ENCODE peak calls at places on chromosomes 11 and 22, in five cellular contexts. A is fibroblast of the aortic adventitia, K is ovary, S is lower leg skin, V is fibroblast of mammary gland. P is an unnamed sample.

GRCh38 chr22:29641781-29642355 is 38.4 kb downstream of the NF2 start:
- DNase-seq in V (no peak), S (no peak), A (no peak), K (no peak), P (no peak)

GRCh38 chr22:20118572-20119020 is 1.6 kb upstream of the TRMT2A start:
- DNase-seq in A (no peak), K (no peak), S (no peak), V (no peak), P (no peak)

GRCh38 chr11:95345243-95345642 is 114.2 kb upstream of the SESN3 start:
- DNase-seq in S (no peak), A (no peak), K (no peak), V (no peak), P (no peak)

GRCh38 chr11:59025097-59025496 is 61.0 kb upstream of the GLYATL1B start:
- DNase-seq in V (no peak), K (no peak), S (no peak), A (no peak), P (no peak)

GRCh38 chr11:35629914-35630313 is 11.7 kb downstream of the FJX1 start:
- DNase-seq in V (peak), K (no peak), S (no peak), A (peak), P (no peak)

GRCh38 chr11:111775024-111775710 is 9.0 kb upstream of the PPP2R1B start:
- DNase-seq in A (peak), V (peak), K (peak), S (no peak), P (no peak)

GRCh38 chr11:134040386-134041297 is 28.2 kb upstream of the JAM3 start:
- DNase-seq in K (peak), A (no peak), S (no peak), V (peak), P (no peak)

GRCh38 chr11:37557990-37558389 is 960.0 kb upstream of the RAG2 start:
- DNase-seq in A (no peak), K (no peak), S (no peak), V (no peak), P (no peak)

GRCh38 chr22:38754247-38755154 is 1.3 kb downstream of the SUN2 start:
- DNase-seq in S (peak), V (peak), A (peak), K (peak), P (no peak)

GRCh38 chr11:115759622-115760527 is 255.7 kb upstream of the CADM1 start:
- DNase-seq in K (peak), S (no peak), A (no peak), V (no peak), P (peak)

GRCh38 chr11:17473071-17473744 is 3.4 kb downstream of the ABCC8 start:
- DNase-seq in K (no peak), A (no peak), V (no peak), S (no peak), P (no peak)

GRCh38 chr11:11010624-11011127 is 152.8 kb upstream of the ZBED5 start:
- DNase-seq in A (no peak), S (no peak), V (peak), K (no peak), P (no peak)

GRCh38 chr22:31603081-31603525 is 58.9 kb downstream of the PISD start:
- DNase-seq in K (no peak), S (peak), A (peak), V (no peak), P (no peak)

GRCh38 chr11:69920500-69921428 is 101.5 kb upstream of the FGF3 start:
- DNase-seq in A (no peak), K (no peak), S (peak), V (no peak), P (no peak)

GRCh38 chr11:1863352-1864215 is 10.7 kb downstream of the LSP1 start:
- DNase-seq in V (peak), K (peak), S (peak), A (peak), P (no peak)

GRCh38 chr11:27656806-27657483 is 43.3 kb downstream of the BDNF start:
- DNase-seq in A (no peak), V (no peak), K (no peak), S (no peak), P (no peak)

GRCh38 chr11:36362902-36363301 is 66.8 kb downstream of the PRR5L start:
- DNase-seq in K (no peak), S (no peak), V (peak), A (peak), P (no peak)

GRCh38 chr11:47328449-47329390 is 23.8 kb downstream of the MYBPC3 start:
- DNase-seq in V (no peak), S (no peak), A (no peak), K (no peak), P (no peak)

GRCh38 chr22:21790359-21790758 is 54.8 kb upstream of the YPEL1 start:
- DNase-seq in S (peak), K (no peak), V (no peak), A (no peak), P (no peak)

GRCh38 chr22:27223317-27224177 is 566.2 kb downstream of the MIAT start:
- DNase-seq in K (no peak), S (no peak), A (peak), V (peak), P (no peak)

GRCh38 chr11:69121621-69122336 is 34.0 kb upstream of the SMIM38 start:
- DNase-seq in A (no peak), S (no peak), K (no peak), V (no peak), P (no peak)

GRCh38 chr11:71086687-71087258 is 165.6 kb downstream of the SHANK2 start:
- DNase-seq in A (peak), S (no peak), V (peak), K (no peak), P (peak)

GRCh38 chr11:129236850-129237249 is 44.7 kb upstream of the ARHGAP32 start:
- DNase-seq in K (no peak), V (no peak), A (no peak), S (no peak), P (no peak)

GRCh38 chr22:17890892-17891291 is 116.6 kb upstream of the BID start:
- DNase-seq in S (no peak), V (peak), K (no peak), A (no peak), P (no peak)

GRCh38 chr22:17891427-17892167 is 117.3 kb upstream of the BID start:
- DNase-seq in V (no peak), K (no peak), A (no peak), S (no peak), P (no peak)

GRCh38 chr22:17888439-17888838 is 114.2 kb upstream of the BID start:
- DNase-seq in K (no peak), A (no peak), V (no peak), S (no peak), P (no peak)

GRCh38 chr22:17888855-17889254 is 114.6 kb upstream of the BID start:
- DNase-seq in K (no peak), V (no peak), A (no peak), S (no peak), P (no peak)

GRCh38 chr22:17890245-17890671 is 116.0 kb upstream of the BID start:
- DNase-seq in S (no peak), A (peak), V (no peak), K (no peak), P (no peak)
- TF ChIP-seq CTCF in S (no peak), A (no peak), V (no peak), K (no peak), P (no peak)

GRCh38 chr11:124882339-124883071 is 15.2 kb downstream of the ROBO4 start:
- DNase-seq in A (peak), V (no peak), K (peak), S (peak), P (no peak)

GRCh38 chr11:124886978-124887666 is 10.5 kb downstream of the ROBO4 start:
- DNase-seq in V (no peak), K (no peak), S (peak), A (no peak), P (no peak)

GRCh38 chr11:124884340-124884739 is 13.3 kb downstream of the ROBO4 start:
- DNase-seq in S (peak), V (no peak), A (no peak), K (no peak), P (no peak)

GRCh38 chr11:124886476-124886875 is 11.2 kb downstream of the ROBO4 start:
- DNase-seq in S (peak), V (no peak), K (no peak), A (no peak), P (no peak)

GRCh38 chr11:124884869-124885479 is 12.7 kb downstream of the ROBO4 start:
- DNase-seq in K (no peak), V (no peak), A (no peak), S (peak), P (no peak)
- TF ChIP-seq CTCF in K (no peak), V (no peak), A (no peak), S (no peak), P (no peak)

DNA sequence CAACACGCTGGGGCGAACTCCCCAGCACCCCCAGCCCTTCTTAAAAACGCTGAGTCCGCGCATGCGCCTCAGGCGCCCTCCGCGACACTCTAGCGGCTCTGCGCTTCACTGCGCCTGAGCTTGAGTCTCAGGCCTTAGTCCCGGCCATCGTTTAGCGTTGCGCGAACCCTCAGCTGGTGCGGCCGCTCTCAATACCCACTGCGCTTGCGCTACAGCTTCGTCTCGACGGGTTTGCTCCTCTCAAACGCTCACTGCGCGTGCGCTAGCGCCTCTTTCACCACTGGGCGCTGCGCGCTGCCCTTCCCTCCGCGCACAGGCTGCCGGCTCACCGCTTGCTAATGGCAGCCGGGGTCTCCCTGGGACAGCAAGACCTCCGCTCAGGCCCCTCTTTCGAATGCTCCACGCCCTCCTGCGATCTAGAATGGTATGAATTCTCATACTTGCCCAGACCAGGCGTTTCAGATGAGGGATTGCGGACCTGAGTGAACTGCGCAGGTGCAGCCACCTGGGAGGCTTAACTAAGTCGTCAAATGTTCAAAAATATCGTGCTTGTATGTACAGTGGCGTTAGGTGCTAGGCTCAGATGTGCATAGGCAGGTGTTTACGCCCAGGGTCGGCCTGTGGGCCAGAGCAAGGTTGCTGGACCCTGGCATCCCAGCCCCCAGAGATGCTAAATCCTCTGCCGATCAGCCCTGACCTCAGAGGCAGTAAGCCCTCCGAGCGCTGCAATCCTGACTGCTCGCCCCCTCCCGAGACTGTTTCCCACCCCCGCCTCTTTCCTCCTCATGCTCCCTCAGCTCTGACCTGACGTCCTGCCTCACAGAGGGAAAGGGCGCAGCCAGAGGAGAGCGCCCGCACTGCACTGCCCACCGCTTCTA is at the start of gene SLC2A11:
- DNase-seq in A (peak), V (peak), S (peak), K (peak), P (peak)
- TF ChIP-seq CTCF in A (peak), V (peak), S (no peak), K (peak), P (no peak)

DNA sequence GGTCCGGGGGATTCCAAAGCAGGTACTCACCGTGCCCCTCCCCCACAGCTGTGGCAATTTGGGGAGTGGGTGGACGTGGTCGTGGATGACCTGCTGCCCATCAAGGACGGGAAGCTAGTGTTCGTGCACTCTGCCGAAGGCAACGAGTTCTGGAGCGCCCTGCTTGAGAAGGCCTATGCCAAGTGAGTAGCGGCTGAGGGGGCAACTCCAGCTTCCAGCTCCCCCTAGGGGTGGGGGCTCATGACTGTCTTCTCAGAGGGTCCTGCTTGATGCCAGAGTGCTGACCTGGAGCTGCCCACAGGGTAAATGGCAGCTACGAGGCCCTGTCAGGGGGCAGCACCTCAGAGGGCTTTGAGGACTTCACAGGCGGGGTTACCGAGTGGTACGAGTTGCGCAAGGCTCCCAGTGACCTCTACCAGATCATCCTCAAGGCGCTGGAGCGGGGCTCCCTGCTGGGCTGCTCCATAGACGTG is 4.2 kb downstream of the CAPN1 start:
- DNase-seq in A (no peak), V (no peak), S (peak), K (no peak), P (no peak)
- TF ChIP-seq CTCF in A (no peak), V (no peak), S (no peak), K (no peak), P (no peak)

DNA sequence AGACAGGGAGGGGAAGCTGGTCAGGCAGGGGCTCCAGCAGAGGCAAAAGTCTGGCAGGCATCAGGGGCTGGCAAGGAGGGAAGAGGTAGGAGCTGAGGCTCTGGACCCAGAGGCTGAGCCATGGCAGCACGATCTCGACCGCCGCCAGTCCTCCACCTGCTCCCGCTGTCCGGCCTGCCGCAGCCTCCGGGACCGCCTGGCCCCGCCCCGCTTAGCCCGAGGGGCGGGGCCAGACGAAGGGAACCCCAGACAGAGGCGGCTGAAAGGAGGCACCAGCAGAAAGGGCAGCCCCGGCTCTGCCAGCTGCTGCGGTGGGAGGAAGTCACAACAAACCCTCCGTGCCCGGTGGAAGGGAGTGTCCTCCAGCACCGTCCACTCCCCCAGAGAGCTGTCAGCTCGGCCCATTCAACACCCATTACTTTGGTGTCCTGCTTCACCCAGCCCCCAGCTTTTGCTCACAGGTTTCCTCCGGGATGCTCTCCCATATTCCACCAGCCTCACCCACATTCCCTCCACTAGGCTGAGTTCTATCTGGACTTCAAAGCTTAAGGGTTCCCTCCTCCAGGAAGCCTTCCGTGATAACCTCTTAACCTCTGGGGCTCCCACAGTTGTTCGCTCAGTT is at the start of gene MFNG:
- DNase-seq in V (no peak), K (no peak), S (peak), A (peak), P (peak)
- TF ChIP-seq CTCF in V (no peak), K (no peak), S (no peak), A (no peak), P (no peak)

P was measured in progenitor cell of endocrine pancreas.